ENCODE peak calls at places on chromosomes 12 and 14, in six cellular contexts. Z is effector memory CD4-positive, alpha-beta T cell; D is CD8-positive, alpha-beta memory T cell; O is H9; H is lung; G is A549. U is an unnamed sample.

GRCh38 chr14:106846218-106846617 is 1319.8 kb downstream of the TMEM121 start:
- DNase-seq in G (no peak), D (no peak), O (no peak), H (no peak), Z (no peak), U (no peak)

GRCh38 chr14:56840221-56840620 is 29.9 kb upstream of the OTX2 start:
- DNase-seq in D (no peak), H (no peak), G (no peak), Z (no peak), O (no peak), U (no peak)

GRCh38 chr12:4434299-4434698 is 11.3 kb downstream of the FGF6 start:
- DNase-seq in Z (no peak), D (no peak), H (no peak), G (no peak), O (peak; percentile 19), U (no peak)

GRCh38 chr12:119669744-119670472 is 2.0 kb downstream of the PRKAB1 start:
- DNase-seq in H (peak; percentile 82), G (no peak), Z (no peak), O (no peak), D (no peak), U (no peak)

GRCh38 chr12:123681605-123682004 is 10.7 kb downstream of the TCTN2 start:
- DNase-seq in D (no peak), O (no peak), Z (no peak), H (no peak), G (no peak), U (no peak)

GRCh38 chr12:109656681-109657262 is 56.9 kb upstream of the FAM222A start:
- DNase-seq in H (no peak), D (no peak), G (no peak), O (no peak), Z (no peak), U (no peak)

GRCh38 chr14:54000341-54000811 is 43.8 kb upstream of the BMP4 start:
- DNase-seq in D (no peak), Z (no peak), O (no peak), G (no peak), H (no peak), U (no peak)

GRCh38 chr14:39946796-39947195 is 514.6 kb upstream of the FBXO33 start:
- DNase-seq in O (no peak), Z (no peak), H (no peak), D (no peak), G (no peak), U (no peak)

GRCh38 chr12:54680374-54680773 is 32.2 kb upstream of the DCD start:
- DNase-seq in D (no peak), G (peak; percentile 43), Z (no peak), O (peak; percentile 89), H (no peak), U (no peak)

GRCh38 chr12:70052931-70053497 is 190.2 kb upstream of the CNOT2 start:
- DNase-seq in D (no peak), H (peak; percentile 51), Z (no peak), G (peak; percentile 28), O (no peak), U (no peak)

GRCh38 chr12:42094277-42094676 is 50.4 kb downstream of the GXYLT1 start:
- DNase-seq in O (peak; percentile 47), G (no peak), D (peak; percentile 12), Z (no peak), H (no peak), U (no peak)

GRCh38 chr12:55019784-55020183 is at the start of gene NEUROD4:
- DNase-seq in G (no peak), Z (no peak), O (peak; percentile 98), H (peak; percentile 60), D (no peak), U (no peak)

GRCh38 chr12:93229494-93230310 is 148.0 kb upstream of the NUDT4 start:
- DNase-seq in Z (no peak), G (peak; percentile 24), H (no peak), O (no peak), D (no peak), U (no peak)

GRCh38 chr14:75822522-75823288 is 159.1 kb downstream of the TGFB3 start:
- DNase-seq in O (no peak), H (no peak), Z (no peak), G (no peak), D (no peak), U (no peak)

GRCh38 chr12:131074221-131075083 is 120.7 kb downstream of the ADGRD1 start:
- DNase-seq in H (peak; percentile 47), D (no peak), O (peak; percentile 21), G (no peak), Z (no peak), U (no peak)

GRCh38 chr14:37546621-37547447 is 48.2 kb downstream of the FOXA1 start:
- DNase-seq in D (no peak), G (peak; percentile 18), H (peak; percentile 33), O (no peak), Z (no peak), U (no peak)

GRCh38 chr14:64932231-64932630 is 10.3 kb downstream of the GPX2 start:
- DNase-seq in Z (no peak), D (no peak), G (no peak), H (no peak), O (no peak), U (no peak)

GRCh38 chr12:105228494-105228893 is 7.5 kb downstream of the APPL2 start:
- DNase-seq in Z (no peak), O (no peak), G (no peak), H (no peak), D (no peak), U (no peak)

GRCh38 chr12:57641699-57642442 is 8.9 kb upstream of the B4GALNT1 start:
- DNase-seq in O (no peak), D (no peak), Z (no peak), G (no peak), H (no peak), U (no peak)

GRCh38 chr12:122499991-122500684 is 594 bp downstream of the ZCCHC8 start:
- DNase-seq in G (peak; percentile 48), Z (peak; percentile 19), D (peak; percentile 23), O (peak; percentile 59), H (peak; percentile 53), U (peak; percentile 22)

GRCh38 chr12:103586791-103587370 is at the start of gene STAB2:
- DNase-seq in H (no peak), G (no peak), D (no peak), Z (no peak), O (no peak), U (no peak)

GRCh38 chr12:133231001-133231400 is 4.7 kb downstream of the ANHX start:
- DNase-seq in D (no peak), G (no peak), H (no peak), O (no peak), Z (no peak), U (no peak)

GRCh38 chr14:104303705-104304425 is 165.5 kb downstream of the KIF26A start:
- DNase-seq in O (no peak), Z (no peak), H (no peak), G (no peak), D (no peak), U (no peak)
- H3K9me3 ChIP-seq in O (no peaks in the 10 kb centered on the region), Z (no peaks in the 10 kb centered on the region), H (no peaks in the 10 kb centered on the region), G (no peaks in the 10 kb centered on the region), D (no peaks in the 10 kb centered on the region), U (no peaks in the 10 kb centered on the region)

DNA sequence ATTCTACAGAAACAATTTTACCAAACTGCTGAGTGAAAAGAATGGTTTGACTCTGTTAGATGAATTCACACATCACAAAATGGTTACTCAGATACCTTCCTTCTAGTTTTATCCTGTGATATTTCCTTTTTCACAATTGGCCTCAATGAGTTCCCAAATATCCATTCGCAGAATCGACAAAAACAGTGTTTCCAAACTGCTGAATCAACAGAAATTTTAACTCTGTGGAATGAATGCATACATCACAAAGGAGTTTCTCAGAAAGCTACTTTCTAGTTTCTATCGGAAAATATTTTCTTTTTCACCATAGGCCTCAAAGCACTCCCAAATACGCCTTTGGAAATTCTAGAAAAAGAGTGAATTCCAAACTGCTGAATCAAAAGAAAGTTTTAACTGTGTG is 525.0 kb downstream of the ALG10 start:
- DNase-seq in D (no peak), O (no peak), H (no peak), G (no peak), Z (no peak), U (no peak)
- H3K9me3 ChIP-seq in D (peaks cover 12% of the 10 kb centered on the region), O (peaks cover 89% of the 10 kb centered on the region), H (peaks cover 66% of the 10 kb centered on the region), G (peaks cover 23% of the 10 kb centered on the region), Z (no peaks in the 10 kb centered on the region), U (peaks cover 7% of the 10 kb centered on the region)

DNA sequence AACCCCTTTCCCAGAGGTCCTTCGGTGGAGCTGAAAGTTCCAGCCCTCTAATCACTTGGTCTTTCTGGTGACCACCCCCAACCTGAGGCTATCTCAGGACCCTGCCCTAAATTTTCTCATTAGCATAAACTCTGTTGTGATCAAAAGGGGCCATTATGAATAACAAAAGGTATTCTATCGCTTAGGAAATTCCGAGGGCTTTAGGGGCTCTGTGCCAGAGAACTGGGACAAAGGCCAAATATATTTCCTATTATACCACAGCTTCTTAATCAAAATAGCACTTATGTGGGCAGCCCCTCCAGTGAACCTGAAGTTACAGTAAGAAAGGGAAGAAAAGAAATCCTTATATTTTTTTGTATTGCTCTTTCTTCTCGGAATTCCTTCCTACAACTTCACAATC is 125.3 kb upstream of the NPAS3 start:
- DNase-seq in G (no peak), D (no peak), Z (no peak), O (no peak), H (no peak), U (no peak)
- H3K9me3 ChIP-seq in G (no peaks in the 10 kb centered on the region), D (no peaks in the 10 kb centered on the region), Z (no peaks in the 10 kb centered on the region), O (no peaks in the 10 kb centered on the region), H (no peaks in the 10 kb centered on the region), U (no peaks in the 10 kb centered on the region)

GRCh38 chr14:28303248-28303647 is 463.3 kb upstream of the FOXG1 start:
- DNase-seq in D (no peak), O (no peak), G (no peak), H (no peak), Z (no peak), U (no peak)
- H3K9me3 ChIP-seq in D (no peaks in the 10 kb centered on the region), O (no peaks in the 10 kb centered on the region), G (peaks cover 3% of the 10 kb centered on the region), H (peaks cover 2% of the 10 kb centered on the region), Z (peaks cover 4% of the 10 kb centered on the region), U (peaks cover 2% of the 10 kb centered on the region)

GRCh38 chr14:99636487-99636886 is 8.4 kb upstream of the HHIPL1 start:
- DNase-seq in G (no peak), O (no peak), H (no peak), D (no peak), Z (no peak), U (no peak)

GRCh38 chr14:99635116-99635515 is 9.8 kb upstream of the HHIPL1 start:
- DNase-seq in D (no peak), O (no peak), Z (no peak), H (no peak), G (no peak), U (no peak)

GRCh38 chr14:99633913-99634312 is 11.0 kb upstream of the HHIPL1 start:
- DNase-seq in Z (no peak), G (no peak), D (no peak), O (no peak), H (no peak), U (no peak)

GRCh38 chr14:99634443-99634842 is 10.5 kb upstream of the HHIPL1 start:
- DNase-seq in Z (no peak), H (no peak), O (no peak), D (no peak), G (no peak), U (no peak)

DNA sequence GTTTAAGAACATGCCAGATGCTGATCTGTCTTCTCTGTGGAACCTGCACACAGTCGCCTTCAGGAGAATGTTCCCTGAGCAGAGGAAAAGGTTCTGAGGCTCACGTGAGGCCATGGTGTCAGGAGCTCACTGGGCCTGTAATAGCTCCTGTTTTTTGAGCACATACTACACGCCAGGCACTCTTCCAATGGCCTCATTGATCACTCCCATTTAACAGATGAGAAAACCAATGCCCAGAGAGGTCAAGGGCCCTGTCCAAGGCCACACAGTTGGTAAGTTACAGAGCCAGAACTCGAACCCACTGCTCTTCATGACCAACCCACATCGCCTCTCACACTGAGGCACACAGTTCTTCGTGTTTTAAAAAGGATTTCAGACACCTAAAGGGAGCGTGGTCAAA is 7.3 kb upstream of the HHIPL1 start:
- DNase-seq in O (no peak), D (no peak), Z (no peak), G (no peak), H (no peak), U (no peak)
- H3K9me3 ChIP-seq in O (no peaks in the 10 kb centered on the region), D (no peaks in the 10 kb centered on the region), Z (no peaks in the 10 kb centered on the region), G (no peaks in the 10 kb centered on the region), H (no peaks in the 10 kb centered on the region), U (no peaks in the 10 kb centered on the region)

U was measured in T-helper 17 cell.